ENCODE peak calls at places on chromosomes 1 and 21, in ten cellular contexts. M is activated gamma-delta T cell; A is H54; F is AG08396; S is astrocyte of the spinal cord; V is NCI-H345; Q is T-helper 1 cell; O is HTR-8/SVneo; G is activated T-cell treated with anti-CD3 and anti-CD28 coated beads, Interleukin-2, amount 50 U/mL, for 4 hours; X is T-helper 2 cell. E is an unnamed sample.

GRCh38 chr1:33985166-33985565 is 121.3 kb downstream of the HMGB4 start:
- DNase-seq in M (no peak), A (no peak), F (peak), S (peak), V (no peak), Q (no peak), O (no peak), G (no peak), X (no peak), E (no peak)

GRCh38 chr1:85259866-85260345 is 444 bp upstream of the C1orf52 start:
- DNase-seq in M (no peak), A (no peak), F (peak), S (no peak), V (no peak), Q (no peak), O (no peak), G (no peak), X (no peak), E (no peak)

GRCh38 chr1:196400478-196401453 is 207.5 kb downstream of the KCNT2 start:
- DNase-seq in M (no peak), A (peak), F (peak), S (peak), V (no peak), Q (no peak), O (no peak), G (no peak), X (no peak), E (no peak)

GRCh38 chr1:94597701-94598100 is 56.1 kb upstream of the F3 start:
- DNase-seq in M (no peak), A (no peak), F (no peak), S (no peak), V (no peak), Q (no peak), O (no peak), G (no peak), X (no peak), E (no peak)

GRCh38 chr1:118204648-118205047 is 19.6 kb upstream of the SPAG17 start:
- DNase-seq in M (no peak), A (no peak), F (no peak), S (no peak), V (peak), Q (no peak), O (no peak), G (no peak), X (no peak), E (no peak)

GRCh38 chr1:59750612-59751395 is 63.9 kb upstream of the HOOK1 start:
- DNase-seq in M (no peak), A (peak), F (peak), S (peak), V (no peak), Q (no peak), O (peak), G (no peak), X (no peak), E (no peak)

GRCh38 chr1:214400136-214400535 is 119.2 kb downstream of the SMYD2 start:
- DNase-seq in M (no peak), A (no peak), F (no peak), S (peak), V (no peak), Q (no peak), O (no peak), G (no peak), X (no peak), E (no peak)

GRCh38 chr1:115409097-115409852 is 71.2 kb upstream of the NGF start:
- DNase-seq in M (no peak), A (no peak), F (no peak), S (peak), V (no peak), Q (no peak), O (no peak), G (no peak), X (no peak), E (no peak)

GRCh38 chr1:45767035-45767434 is 16.6 kb upstream of the IPP start:
- DNase-seq in M (no peak), A (no peak), F (peak), S (peak), V (no peak), Q (no peak), O (peak), G (no peak), X (no peak), E (no peak)

GRCh38 chr1:205484985-205485967 is 19.2 kb upstream of the CDK18 start:
- DNase-seq in M (no peak), A (peak), F (peak), S (peak), V (peak), Q (peak), O (peak), G (peak), X (peak), E (peak)

GRCh38 chr1:223738465-223739365 is 26.4 kb downstream of the CAPN2 start:
- DNase-seq in M (no peak), A (no peak), F (no peak), S (no peak), V (peak), Q (no peak), O (no peak), G (no peak), X (no peak), E (no peak)

GRCh38 chr1:224922404-224923164 is 6.9 kb upstream of the DNAH14 start:
- DNase-seq in M (no peak), A (peak), F (peak), S (peak), V (peak), Q (peak), O (peak), G (no peak), X (no peak), E (peak)

GRCh38 chr1:223022641-223023473 is 120.2 kb downstream of the TLR5 start:
- DNase-seq in M (no peak), A (no peak), F (no peak), S (no peak), V (peak), Q (no peak), O (no peak), G (no peak), X (no peak), E (no peak)

GRCh38 chr21:29786509-29786908 is 153.3 kb downstream of the GRIK1 start:
- DNase-seq in M (no peak), A (no peak), F (no peak), S (no peak), V (no peak), Q (no peak), O (no peak), G (no peak), X (no peak), E (no peak)

GRCh38 chr1:176241385-176242015 is 34.4 kb upstream of the COP1 start:
- DNase-seq in M (no peak), A (peak), F (peak), S (peak), V (no peak), Q (peak), O (no peak), G (no peak), X (no peak), E (no peak)

GRCh38 chr1:50658421-50659076 is 235.3 kb upstream of the DMRTA2 start:
- DNase-seq in M (no peak), A (no peak), F (peak), S (peak), V (no peak), Q (no peak), O (no peak), G (no peak), X (no peak), E (no peak)

GRCh38 chr1:89888480-89889335 is 67.9 kb downstream of the LRRC8D start:
- DNase-seq in M (no peak), A (no peak), F (no peak), S (no peak), V (no peak), Q (no peak), O (no peak), G (no peak), X (no peak), E (no peak)

GRCh38 chr1:1298861-1299685 is 8.7 kb downstream of the ACAP3 start:
- DNase-seq in M (no peak), A (no peak), F (peak), S (no peak), V (no peak), Q (no peak), O (no peak), G (no peak), X (no peak), E (peak)

GRCh38 chr1:8431028-8431427 is 113.1 kb downstream of the SLC45A1 start:
- DNase-seq in M (no peak), A (no peak), F (no peak), S (no peak), V (no peak), Q (peak), O (no peak), G (peak), X (no peak), E (no peak)

GRCh38 chr1:150579955-150580642 is 689 bp upstream of the MCL1 start:
- DNase-seq in M (no peak), A (no peak), F (no peak), S (no peak), V (no peak), Q (no peak), O (no peak), G (no peak), X (no peak), E (no peak)

GRCh38 chr21:26171310-26172100 is 935 bp upstream of the APP start:
- DNase-seq in M (no peak), A (no peak), F (no peak), S (no peak), V (peak), Q (no peak), O (no peak), G (no peak), X (no peak), E (no peak)

GRCh38 chr1:230145953-230146476 is 79.0 kb downstream of the GALNT2 start:
- DNase-seq in M (no peak), A (no peak), F (no peak), S (no peak), V (no peak), Q (no peak), O (no peak), G (no peak), X (no peak), E (peak)

GRCh38 chr1:41870076-41870562 is 48.6 kb downstream of the HIVEP3 start:
- DNase-seq in M (no peak), A (peak), F (no peak), S (peak), V (no peak), Q (no peak), O (peak), G (no peak), X (no peak), E (no peak)

GRCh38 chr1:51915958-51916357 is 37.4 kb upstream of the NRDC start:
- DNase-seq in M (no peak), A (no peak), F (no peak), S (no peak), V (no peak), Q (no peak), O (no peak), G (no peak), X (no peak), E (no peak)

GRCh38 chr1:77468556-77468955 is 186.7 kb downstream of the AK5 start:
- DNase-seq in M (no peak), A (no peak), F (no peak), S (no peak), V (no peak), Q (no peak), O (no peak), G (no peak), X (no peak), E (peak)

GRCh38 chr21:36022704-36023103 is 37.6 kb downstream of the SETD4 start:
- DNase-seq in M (no peak), A (no peak), F (no peak), S (no peak), V (no peak), Q (no peak), O (no peak), G (no peak), X (no peak), E (no peak)

GRCh38 chr1:114078116-114078515 is 75.6 kb downstream of the SYT6 start:
- DNase-seq in M (no peak), A (no peak), F (no peak), S (no peak), V (no peak), Q (no peak), O (no peak), G (no peak), X (no peak), E (no peak)

GRCh38 chr1:168913711-168914463 is 184.9 kb upstream of the DPT start:
- DNase-seq in M (no peak), A (no peak), F (no peak), S (no peak), V (peak), Q (no peak), O (no peak), G (no peak), X (no peak), E (no peak)

GRCh38 chr1:111937147-111937725 is 52.2 kb downstream of the KCND3 start:
- DNase-seq in M (no peak), A (no peak), F (no peak), S (no peak), V (no peak), Q (no peak), O (no peak), G (no peak), X (no peak), E (no peak)

GRCh38 chr1:64948905-64949833 is 17.2 kb downstream of the JAK1 start:
- DNase-seq in M (no peak), A (no peak), F (no peak), S (no peak), V (no peak), Q (peak), O (no peak), G (peak), X (no peak), E (no peak)